ENCODE peak calls at places on chromosomes 16 and 17, in six cellular contexts. R is HS-5; H is activated CD4-positive, alpha-beta T cell treated with anti-CD3 and anti-CD28 coated beads, Interleukin-2, amount 50 U/mL, for 1 hour; M is activated T-cell treated with anti-CD3 and anti-CD28 coated beads, Interleukin-2, amount 50 U/mL, for 48 hours; B is occipital lobe; I is non-pigmented ciliary epithelial cell. O is an unnamed sample.

GRCh38 chr16:75111514-75112280 is 4.9 kb downstream of the LDHD start:
- DNase-seq in I (no peak), R (no peak), B (no peak), H (no peak), M (no peak), O (no peak)

GRCh38 chr17:77957215-77957868 is 1.2 kb upstream of the TNRC6C start:
- DNase-seq in B (no peak), H (no peak), M (no peak), I (no peak), R (no peak), O (no peak)

GRCh38 chr16:79613009-79613408 is 12.5 kb upstream of the MAF start:
- DNase-seq in H (no peak), R (no peak), I (no peak), M (no peak), B (no peak), O (no peak)

GRCh38 chr17:39281806-39282205 is 56.1 kb upstream of the STAC2 start:
- DNase-seq in M (no peak), R (no peak), I (no peak), B (no peak), H (no peak), O (no peak)

GRCh38 chr17:49696233-49696761 is 11.5 kb downstream of the SLC35B1 start:
- DNase-seq in B (no peak), R (no peak), H (peak; percentile 34), M (peak; percentile 83), I (no peak), O (peak; percentile 58)

GRCh38 chr16:11249233-11250061 is 6.6 kb downstream of the SOCS1 start:
- DNase-seq in R (no peak), B (no peak), I (no peak), M (peak; percentile 65), H (no peak), O (peak; percentile 68)

GRCh38 chr16:19948186-19949104 is 63.8 kb upstream of the GPRC5B start:
- DNase-seq in H (no peak), R (no peak), B (no peak), M (no peak), I (no peak), O (no peak)

GRCh38 chr16:68229431-68230175 is 6.3 kb downstream of the ESRP2 start:
- DNase-seq in B (no peak), H (peak; percentile 41), M (peak; percentile 71), I (no peak), R (peak; percentile 40), O (peak; percentile 51)

GRCh38 chr17:39001703-39002637 is 34.8 kb upstream of the FBXO47 start:
- DNase-seq in H (no peak), R (no peak), I (no peak), B (peak; percentile 34), M (no peak), O (no peak)

GRCh38 chr16:28843766-28844165 is 2.4 kb downstream of the TUFM start:
- DNase-seq in I (no peak), H (no peak), B (no peak), M (no peak), R (no peak), O (no peak)

GRCh38 chr17:78997881-78998280 is 11.7 kb downstream of the CANT1 start:
- DNase-seq in R (no peak), B (no peak), H (no peak), M (peak; percentile 9), I (no peak), O (no peak)